ENCODE peak calls at places on chromosomes 1 and 21, in seven cellular contexts. A is CD8-positive, alpha-beta memory T cell; G is tibial nerve; U is left ventricle myocardium inferior; R is aorta; Y is lung; S is heart right ventricle. Q is an unnamed sample.

GRCh38 chr1:172480421-172480820 is 36.6 kb upstream of the PIGC start:
- DNase-seq in A (no peak), G (no peak), U (no peak), R (no peak), Y (no peak), S (no peak), Q (no peak)

GRCh38 chr1:8318436-8318835 is 522 bp downstream of the SLC45A1 start:
- DNase-seq in A (no peak), G (no peak), U (no peak), R (no peak), Y (no peak), S (no peak), Q (no peak)

GRCh38 chr1:36910281-36910725 is 124.0 kb downstream of the GRIK3 start:
- DNase-seq in A (no peak), G (no peak), U (no peak), R (no peak), Y (peak), S (no peak), Q (no peak)

GRCh38 chr1:41479000-41479807 is 5.3 kb downstream of the EDN2 start:
- DNase-seq in A (no peak), G (no peak), U (peak), R (peak), Y (no peak), S (no peak), Q (peak)

GRCh38 chr1:16905112-16905855 is 9.5 kb downstream of the RNU1-2 start:
- DNase-seq in A (peak), G (no peak), U (no peak), R (no peak), Y (no peak), S (no peak), Q (no peak)

GRCh38 chr1:41540886-41541591 is 56.6 kb upstream of the EDN2 start:
- DNase-seq in A (no peak), G (no peak), U (no peak), R (no peak), Y (no peak), S (no peak), Q (peak)

GRCh38 chr1:5623399-5623798 is 368.8 kb downstream of the NPHP4 start:
- DNase-seq in A (no peak), G (no peak), U (no peak), R (no peak), Y (no peak), S (no peak), Q (no peak)

GRCh38 chr1:41823453-41823852 is 95.3 kb downstream of the HIVEP3 start:
- DNase-seq in A (no peak), G (no peak), U (peak), R (no peak), Y (peak), S (no peak), Q (no peak)

GRCh38 chr1:87673748-87674147 is 345.1 kb downstream of the LMO4 start:
- DNase-seq in A (no peak), G (no peak), U (no peak), R (no peak), Y (no peak), S (no peak), Q (no peak)

GRCh38 chr1:34911465-34911864 is 18.0 kb downstream of the DLGAP3 start:
- DNase-seq in A (no peak), G (no peak), U (no peak), R (no peak), Y (no peak), S (no peak), Q (no peak)

GRCh38 chr1:109024651-109025050 is 17.3 kb downstream of the WDR47 start:
- DNase-seq in A (no peak), G (no peak), U (no peak), R (no peak), Y (no peak), S (no peak), Q (no peak)

GRCh38 chr21:16047857-16048256 is 318.1 kb downstream of the USP25 start:
- DNase-seq in A (no peak), G (no peak), U (no peak), R (no peak), Y (no peak), S (no peak), Q (no peak)

GRCh38 chr1:7767176-7767575 is 3.9 kb upstream of the VAMP3 start:
- DNase-seq in A (no peak), G (no peak), U (no peak), R (no peak), Y (no peak), S (no peak), Q (no peak)

GRCh38 chr1:104780470-104781078 is 1030.9 kb downstream of the AMY1C start:
- DNase-seq in A (no peak), G (no peak), U (no peak), R (no peak), Y (no peak), S (no peak), Q (no peak)

GRCh38 chr1:97412737-97413136 is 508.1 kb downstream of the DPYD start:
- DNase-seq in A (no peak), G (no peak), U (no peak), R (no peak), Y (no peak), S (no peak), Q (no peak)

GRCh38 chr1:44029260-44029910 is 1.9 kb downstream of the SLC6A9 start:
- DNase-seq in A (no peak), G (no peak), U (no peak), R (no peak), Y (no peak), S (peak), Q (peak)

GRCh38 chr1:51341876-51342496 is 11.6 kb upstream of the TTC39A start:
- DNase-seq in A (no peak), G (no peak), U (no peak), R (no peak), Y (no peak), S (no peak), Q (no peak)

GRCh38 chr1:224616761-224617409 is 768 bp downstream of the CNIH3 start:
- DNase-seq in A (no peak), G (no peak), U (no peak), R (no peak), Y (no peak), S (no peak), Q (no peak)

GRCh38 chr1:62995173-62995572 is 211.2 kb downstream of the ATG4C start:
- DNase-seq in A (no peak), G (no peak), U (no peak), R (no peak), Y (no peak), S (no peak), Q (no peak)

GRCh38 chr1:19769211-19769932 is 30.3 kb downstream of the TMCO4 start:
- DNase-seq in A (no peak), G (no peak), U (no peak), R (no peak), Y (no peak), S (no peak), Q (no peak)

GRCh38 chr1:92482404-92482664 is 4.4 kb downstream of the GFI1 start:
- DNase-seq in A (no peak), G (no peak), U (no peak), R (no peak), Y (no peak), S (no peak), Q (peak)

GRCh38 chr1:147630447-147630846 is 39.9 kb downstream of the ACP6 start:
- DNase-seq in A (no peak), G (no peak), U (no peak), R (no peak), Y (no peak), S (no peak), Q (no peak)
- H3K27ac ChIP-seq in A (no peak), G (no peak), U (no peak), R (no peak), Y (no peak), S (no peak), Q (no peak)

GRCh38 chr1:112638109-112638426 is 18.4 kb downstream of the CAPZA1 start:
- DNase-seq in A (no peak), G (no peak), U (no peak), R (no peak), Y (no peak), S (no peak), Q (no peak)
- H3K27ac ChIP-seq in A (no peak), G (no peak), U (no peak), R (no peak), Y (no peak), S (no peak), Q (no peak)

DNA sequence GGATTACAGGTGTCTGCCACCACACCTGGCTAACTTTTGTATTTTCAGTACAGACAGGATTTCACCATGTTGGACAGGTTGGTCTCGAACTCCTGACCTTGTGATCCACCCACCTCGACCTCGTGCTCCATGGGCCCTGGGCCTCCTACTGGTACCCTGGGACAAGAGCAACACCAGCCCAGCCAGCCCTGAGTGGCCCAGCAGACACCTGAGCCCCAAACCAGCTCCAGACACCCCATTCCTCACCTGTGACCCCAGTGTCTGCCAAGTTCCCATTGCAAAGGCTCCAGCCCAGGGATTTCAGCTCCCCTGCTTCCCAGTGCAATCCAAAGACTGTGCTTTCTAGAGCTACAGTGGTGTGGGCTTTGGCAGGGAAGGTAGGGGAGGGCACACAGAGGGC is 14.6 kb downstream of the MEF2D start:
- DNase-seq in A (no peak), G (no peak), U (no peak), R (no peak), Y (no peak), S (no peak), Q (no peak)
- H3K27ac ChIP-seq in A (no peak), G (no peak), U (peak), R (no peak), Y (no peak), S (no peak), Q (no peak)

DNA sequence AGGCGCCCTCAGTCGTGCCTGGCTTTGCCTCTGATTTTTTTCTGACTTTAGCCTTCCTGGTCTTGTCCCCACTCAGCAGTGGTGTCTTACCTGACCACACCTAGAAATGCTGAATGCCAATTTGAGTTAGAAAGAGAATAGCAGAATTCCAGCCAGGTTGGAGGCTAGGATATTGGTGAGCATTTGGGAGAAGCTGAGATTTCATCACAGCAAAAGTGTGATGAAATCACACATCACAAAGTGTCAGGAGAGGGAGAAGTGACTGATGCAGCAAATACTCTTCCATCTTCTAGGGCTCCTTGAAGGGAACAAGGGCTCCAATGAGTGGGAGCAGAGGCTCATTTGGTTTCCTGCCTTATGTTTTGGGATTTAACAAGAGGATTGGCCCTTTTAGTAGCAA is 34.3 kb downstream of the PIK3CD start:
- DNase-seq in A (no peak), G (no peak), U (no peak), R (no peak), Y (no peak), S (no peak), Q (no peak)
- H3K27ac ChIP-seq in A (no peak), G (no peak), U (no peak), R (no peak), Y (no peak), S (no peak), Q (peak)

GRCh38 chr1:156001021-156001681 is 19.6 kb downstream of the SSR2 start:
- DNase-seq in A (no peak), G (no peak), U (no peak), R (no peak), Y (no peak), S (no peak), Q (no peak)
- H3K27ac ChIP-seq in A (no peak), G (peak), U (no peak), R (no peak), Y (no peak), S (no peak), Q (no peak)

DNA sequence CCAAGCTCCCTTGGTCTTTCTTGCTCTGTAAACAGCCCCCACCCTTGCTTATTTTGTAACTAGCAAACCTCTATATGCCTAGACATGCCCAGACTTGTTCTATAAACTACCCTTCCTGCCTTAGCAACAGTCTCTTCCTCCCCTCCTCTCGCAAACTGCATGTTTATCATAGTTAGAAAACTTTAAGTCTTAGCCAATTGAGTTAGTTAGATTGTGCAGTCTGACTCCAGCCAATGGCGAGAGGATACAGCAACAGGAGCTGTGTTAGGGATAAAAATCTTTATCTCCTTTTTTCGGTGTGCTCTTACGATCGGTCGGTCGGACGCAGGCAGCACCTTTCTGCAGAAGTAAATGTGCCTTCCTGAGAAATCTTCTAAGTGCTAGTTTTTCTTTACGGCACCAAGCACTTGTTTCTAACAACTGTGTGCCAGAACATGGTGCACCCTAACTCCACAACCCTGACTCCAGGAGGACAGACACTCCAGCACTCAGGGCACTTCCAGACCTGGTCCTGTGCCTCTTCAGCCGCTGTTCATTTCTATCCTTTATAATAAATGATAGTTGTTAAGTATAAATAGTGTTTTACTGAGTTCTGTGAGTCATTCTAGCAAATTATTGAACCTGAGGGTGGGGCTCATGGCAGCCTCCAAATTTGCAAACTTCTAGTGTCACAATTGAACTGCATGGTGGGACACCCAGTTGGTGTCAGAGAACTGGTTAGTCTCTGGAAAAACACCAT is 25.7 kb upstream of the GNG4 start:
- DNase-seq in A (no peak), G (no peak), U (no peak), R (no peak), Y (no peak), S (no peak), Q (no peak)
- H3K27ac ChIP-seq in A (no peak), G (no peak), U (no peak), R (no peak), Y (no peak), S (no peak), Q (no peak)

GRCh38 chr21:28240586-28240985 is 752.1 kb downstream of the LTN1 start:
- DNase-seq in A (no peak), G (no peak), U (no peak), R (no peak), Y (no peak), S (no peak), Q (no peak)
- H3K27ac ChIP-seq in A (no peak), G (no peak), U (no peak), R (no peak), Y (no peak), S (no peak), Q (no peak)

DNA sequence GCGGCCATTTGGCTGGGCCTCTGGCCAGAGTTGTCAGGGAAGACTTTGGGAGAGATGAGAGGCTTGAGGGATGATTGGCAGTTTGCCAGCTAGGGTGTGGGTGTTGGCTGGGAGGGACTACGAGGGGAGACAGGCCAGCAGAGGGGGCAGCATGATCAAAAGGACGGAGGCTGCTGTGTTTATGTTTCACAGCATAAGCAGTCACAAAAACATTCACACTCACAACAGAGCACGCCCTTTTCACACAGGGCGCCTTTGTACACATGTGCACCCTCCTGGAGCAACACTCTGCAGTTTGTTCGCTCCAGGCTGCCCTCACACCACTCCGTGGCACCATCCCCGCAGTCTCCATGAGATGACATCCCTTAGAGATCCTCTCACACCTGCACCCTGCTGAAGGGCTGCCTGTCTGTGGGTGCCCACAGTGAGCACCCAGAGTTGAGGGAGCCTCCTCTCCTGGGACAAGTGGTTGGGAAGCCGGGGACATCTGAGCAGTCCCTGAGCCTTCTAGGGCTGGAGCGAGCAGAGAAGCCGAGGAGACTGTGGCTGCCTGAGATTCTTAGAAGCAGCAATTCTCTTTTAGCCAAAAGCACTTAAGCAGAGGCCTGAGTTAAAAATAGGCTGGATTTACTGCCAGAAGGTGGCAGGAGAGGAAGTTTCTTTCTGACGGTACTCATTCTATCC is 15.4 kb downstream of the EFNA3 start:
- DNase-seq in A (no peak), G (peak), U (no peak), R (no peak), Y (no peak), S (peak), Q (no peak)
- H3K27ac ChIP-seq in A (no peak), G (peak), U (peak), R (no peak), Y (peak), S (peak), Q (no peak)

DNA sequence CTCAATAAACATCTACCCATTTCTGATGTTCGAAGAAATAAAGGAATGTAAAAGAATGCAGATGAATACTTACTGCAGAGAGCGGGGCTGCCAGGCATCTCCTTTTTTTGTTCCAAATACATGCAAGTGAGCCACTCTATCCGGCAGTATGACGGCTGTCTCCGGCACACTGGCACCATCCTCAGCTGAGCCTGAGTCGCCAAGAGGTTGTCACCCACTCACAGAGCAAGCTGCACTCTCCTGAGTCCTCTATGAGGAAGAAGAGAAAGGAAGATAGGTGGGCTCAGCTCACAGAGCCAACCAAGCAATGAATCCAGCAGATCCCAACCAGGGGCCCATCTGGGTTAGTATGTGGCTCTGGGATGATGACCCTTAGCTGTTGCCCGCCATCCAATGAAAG is 65.3 kb downstream of the CD46 start:
- DNase-seq in A (no peak), G (no peak), U (no peak), R (no peak), Y (no peak), S (no peak), Q (no peak)
- H3K27ac ChIP-seq in A (no peak), G (peak), U (peak), R (no peak), Y (peak), S (peak), Q (no peak)

GRCh38 chr1:223076382-223076781 is 66.7 kb downstream of the TLR5 start:
- DNase-seq in A (no peak), G (no peak), U (peak), R (no peak), Y (no peak), S (peak), Q (no peak)

GRCh38 chr1:223079498-223079897 is 63.5 kb downstream of the TLR5 start:
- DNase-seq in A (no peak), G (no peak), U (no peak), R (no peak), Y (no peak), S (no peak), Q (no peak)

GRCh38 chr1:223084466-223084865 is 58.6 kb downstream of the TLR5 start:
- DNase-seq in A (no peak), G (no peak), U (no peak), R (no peak), Y (no peak), S (no peak), Q (no peak)

GRCh38 chr1:223077434-223077833 is 65.6 kb downstream of the TLR5 start:
- DNase-seq in A (no peak), G (no peak), U (peak), R (no peak), Y (no peak), S (peak), Q (no peak)

DNA sequence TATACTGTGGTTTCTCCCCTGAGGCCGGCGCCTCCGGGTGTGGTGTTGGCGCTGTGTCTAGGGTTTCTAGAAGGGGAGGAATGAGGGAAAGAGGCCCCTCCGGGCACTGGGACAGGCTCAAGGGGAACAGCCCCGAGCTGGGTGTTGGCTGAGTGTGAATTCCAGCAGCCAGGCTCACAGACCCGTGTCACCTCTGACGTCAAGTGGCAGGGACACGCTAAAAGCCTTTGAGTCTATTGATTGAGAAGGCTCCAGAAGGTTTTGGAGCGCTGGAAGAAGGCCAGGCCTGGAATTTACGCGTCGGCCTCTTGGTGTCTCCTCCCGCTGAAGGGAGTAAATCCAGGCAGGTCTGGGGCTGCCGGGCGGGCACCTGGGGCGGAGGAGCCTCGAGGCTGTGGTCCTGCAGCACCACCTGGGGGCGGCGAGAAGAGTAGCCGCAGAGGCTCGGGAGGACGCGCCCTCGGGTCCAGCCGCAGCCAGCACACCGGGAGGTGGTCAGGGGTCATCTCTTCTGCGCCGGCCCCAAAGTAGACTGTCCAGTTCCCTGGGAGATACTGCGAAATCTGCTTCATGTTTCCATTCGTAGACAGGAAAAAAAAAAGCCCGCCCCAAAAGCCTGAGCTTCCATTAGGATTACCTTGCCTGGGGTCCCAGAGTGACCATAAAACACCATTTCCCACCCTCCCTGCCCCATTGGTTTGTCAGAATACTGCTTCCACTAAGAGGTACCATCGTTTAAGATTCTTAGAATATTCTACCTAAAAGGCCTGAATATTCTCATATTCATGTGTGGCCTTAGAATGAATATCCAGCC is 61.7 kb downstream of the TLR5 start:
- DNase-seq in A (peak), G (peak), U (peak), R (peak), Y (peak), S (peak), Q (peak)
- H3K27ac ChIP-seq in A (no peak), G (peak), U (peak), R (no peak), Y (peak), S (peak), Q (no peak)

Q was measured in spleen.